ENCODE peak calls at places on chromosome 17, in eight cellular contexts. L, O, W, K, I, J, T and G are unnamed samples. For H4K20me1, the result is how much of the 10 kb centered on the place peaks cover.

GRCh38 chr17:70184770-70185169 is 15.4 kb downstream of the KCNJ2 start:
- DNase-seq in O (no peak), I (peak), J (no peak), W (peak), L (peak), T (peak), K (no peak), G (no peak)

GRCh38 chr17:17412331-17412730 is 64.5 kb upstream of the MED9 start:
- DNase-seq in W (peak), K (no peak), J (no peak), T (peak), L (no peak), I (peak), O (no peak), G (peak)

GRCh38 chr17:77141846-77142449 is 1.2 kb downstream of the SEC14L1 start:
- DNase-seq in T (no peak), L (no peak), I (no peak), K (no peak), O (no peak), J (no peak), W (no peak), G (peak)

GRCh38 chr17:17892731-17893130 is 55.9 kb upstream of the SREBF1 start:
- DNase-seq in W (no peak), J (no peak), T (no peak), O (no peak), I (no peak), L (no peak), K (no peak), G (no peak)

GRCh38 chr17:5769936-5770335 is 185.6 kb upstream of the NLRP1 start:
- DNase-seq in J (no peak), W (no peak), O (no peak), L (peak), K (no peak), T (no peak), I (no peak), G (no peak)

GRCh38 chr17:69810326-69811035 is 264.5 kb upstream of the KCNJ16 start:
- DNase-seq in I (peak), J (no peak), L (no peak), O (no peak), T (no peak), K (no peak), W (peak), G (no peak)

GRCh38 chr17:48614904-48615211 is 234 bp downstream of the HOXB8 start:
- DNase-seq in J (no peak), I (no peak), K (no peak), L (peak), W (no peak), T (no peak), O (no peak), G (no peak)

GRCh38 chr17:30476726-30477082 is 504 bp upstream of the GOSR1 start:
- DNase-seq in W (peak), J (peak), K (no peak), L (no peak), T (peak), O (peak), I (no peak), G (no peak)

GRCh38 chr17:8376302-8377067 is at the start of gene KRABD2:
- DNase-seq in I (peak), L (peak), T (peak), O (peak), J (peak), W (peak), K (peak), G (peak)

GRCh38 chr17:61455754-61456681 is 3.8 kb downstream of the TBX4 start:
- DNase-seq in K (no peak), J (no peak), L (peak), T (no peak), W (no peak), I (no peak), O (peak), G (no peak)

GRCh38 chr17:32156656-32157055 is 14.4 kb downstream of the RHOT1 start:
- DNase-seq in I (no peak), T (no peak), W (no peak), L (no peak), K (no peak), J (no peak), O (no peak), G (no peak)

GRCh38 chr17:62859146-62859545 is 51.0 kb upstream of the MARCHF10 start:
- DNase-seq in T (peak), W (peak), J (no peak), O (no peak), I (no peak), L (peak), K (no peak), G (no peak)

DNA sequence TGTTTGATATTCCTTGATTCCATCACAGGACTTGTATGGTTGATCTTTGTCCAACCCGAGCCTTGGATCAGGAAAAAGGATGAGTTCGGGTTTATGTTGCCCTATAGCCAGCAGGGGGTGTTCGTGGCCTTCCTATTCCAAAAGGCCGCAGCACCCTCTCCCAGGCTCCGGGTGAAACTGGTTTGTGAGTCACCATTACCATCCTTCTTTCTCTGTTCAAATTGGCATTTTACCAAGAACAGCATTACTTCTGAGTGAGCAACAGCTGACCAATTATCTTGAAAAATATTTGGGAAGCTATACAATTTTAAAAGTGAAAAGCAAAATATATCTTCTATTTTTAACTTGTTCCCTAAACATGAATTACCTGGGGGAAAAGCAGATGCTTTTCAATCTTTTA is 24.3 kb upstream of the KRT20 start:
- DNase-seq in K (peak), T (peak), W (peak), I (peak), J (peak), O (peak), L (peak), G (peak)
- H3K27ac ChIP-seq in K (peak), T (no peak), W (peak), I (peak), J (no peak), O (no peak), L (peak), G (peak)

DNA sequence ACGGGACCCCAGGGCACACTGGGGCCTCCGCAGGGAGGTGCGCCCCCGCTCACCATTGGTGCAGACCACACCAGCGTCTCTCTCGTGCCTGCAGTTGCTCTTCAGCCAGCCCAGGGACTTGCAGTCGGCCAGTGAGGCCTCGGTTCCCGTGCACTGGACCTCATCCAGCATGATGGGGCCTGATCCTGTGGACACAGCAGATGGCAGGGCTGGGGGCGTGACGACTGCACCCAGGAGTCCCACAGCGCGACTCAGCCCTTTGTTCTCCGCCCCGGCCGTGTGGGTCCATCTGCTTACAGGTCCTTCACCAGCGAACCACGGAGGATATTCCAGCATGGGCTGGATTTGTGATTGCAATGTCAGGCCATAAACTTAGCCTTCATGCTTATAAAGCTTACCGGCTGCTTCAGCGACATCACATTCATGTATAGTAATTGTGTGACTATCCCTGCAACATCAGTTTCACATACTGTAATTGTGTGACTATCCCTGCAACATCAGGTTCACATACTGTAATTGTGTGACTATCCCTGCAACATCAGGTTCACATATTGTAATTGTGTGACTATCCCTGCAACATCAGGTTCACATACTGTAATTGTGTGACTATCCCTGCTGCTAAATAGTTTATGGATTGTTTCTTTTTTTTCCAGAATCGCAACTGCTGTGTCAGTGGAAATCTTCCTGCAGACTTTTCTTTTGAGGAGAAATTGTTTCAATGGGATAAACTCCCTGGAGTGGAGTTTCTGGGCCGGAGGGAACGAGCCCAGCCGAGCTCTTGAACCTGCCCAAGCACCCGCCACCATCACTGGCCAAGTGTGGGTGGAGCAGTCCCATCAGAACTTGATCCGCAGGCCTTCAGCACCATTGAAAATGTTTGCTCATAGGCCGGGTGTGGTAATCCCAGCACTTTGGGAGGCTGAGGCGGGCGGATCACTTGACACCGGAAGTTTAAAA is 4.8 kb downstream of the LGALS3BP start:
- DNase-seq in K (peak), J (no peak), T (peak), L (peak), I (peak), O (peak), W (peak), G (no peak)
- H4K20me1 ChIP-seq in K (under half), J (under half), T (under half), L (under half), I (under half), O (under half), W (under half), G (under half)

GRCh38 chr17:59761385-59762021 is 54.0 kb downstream of the VMP1 start:
- DNase-seq in W (peak), T (peak), L (peak), I (peak), J (no peak), K (no peak), O (peak), G (peak)

GRCh38 chr17:59763861-59764260 is 56.4 kb downstream of the VMP1 start:
- DNase-seq in J (no peak), O (no peak), W (peak), K (no peak), L (peak), I (peak), T (peak), G (no peak)

GRCh38 chr17:59762022-59762825 is 54.8 kb downstream of the VMP1 start:
- DNase-seq in O (no peak), I (peak), L (peak), J (no peak), K (peak), T (peak), W (peak), G (no peak)

GRCh38 chr17:59764292-59764741 is 56.9 kb downstream of the VMP1 start:
- DNase-seq in I (peak), T (peak), L (peak), J (no peak), O (no peak), W (peak), K (no peak), G (no peak)

DNA sequence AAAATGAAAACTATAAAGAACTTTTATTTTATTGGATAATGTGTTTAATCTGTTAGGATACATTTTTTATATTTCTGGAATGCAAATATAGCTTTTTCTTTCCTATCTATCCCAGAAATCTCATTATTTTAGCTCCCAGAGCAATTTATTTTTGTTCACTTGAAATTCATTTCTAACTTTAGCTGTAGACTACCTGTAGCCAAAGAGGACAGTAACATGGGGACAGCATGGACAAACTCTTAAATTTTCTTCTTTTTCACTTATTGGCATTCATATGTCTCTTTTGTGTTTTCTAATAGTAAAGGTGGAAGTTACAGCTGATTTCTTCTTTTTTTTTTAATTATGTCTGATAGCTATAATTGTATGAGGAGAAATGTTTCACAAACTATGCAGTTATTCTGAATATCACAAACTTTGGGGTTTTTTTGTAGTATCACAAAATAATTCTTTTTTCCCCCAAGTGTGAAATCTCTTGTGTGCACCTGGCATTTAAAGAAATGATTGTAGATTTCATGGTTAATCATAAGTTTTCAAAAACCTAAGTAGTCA is 55.4 kb downstream of the VMP1 start:
- DNase-seq in K (no peak), I (no peak), O (no peak), T (no peak), J (no peak), L (no peak), W (no peak), G (no peak)
- H3K27ac ChIP-seq in K (peak), I (peak), O (peak), T (peak), J (peak), L (peak), W (peak), G (peak)

DNA sequence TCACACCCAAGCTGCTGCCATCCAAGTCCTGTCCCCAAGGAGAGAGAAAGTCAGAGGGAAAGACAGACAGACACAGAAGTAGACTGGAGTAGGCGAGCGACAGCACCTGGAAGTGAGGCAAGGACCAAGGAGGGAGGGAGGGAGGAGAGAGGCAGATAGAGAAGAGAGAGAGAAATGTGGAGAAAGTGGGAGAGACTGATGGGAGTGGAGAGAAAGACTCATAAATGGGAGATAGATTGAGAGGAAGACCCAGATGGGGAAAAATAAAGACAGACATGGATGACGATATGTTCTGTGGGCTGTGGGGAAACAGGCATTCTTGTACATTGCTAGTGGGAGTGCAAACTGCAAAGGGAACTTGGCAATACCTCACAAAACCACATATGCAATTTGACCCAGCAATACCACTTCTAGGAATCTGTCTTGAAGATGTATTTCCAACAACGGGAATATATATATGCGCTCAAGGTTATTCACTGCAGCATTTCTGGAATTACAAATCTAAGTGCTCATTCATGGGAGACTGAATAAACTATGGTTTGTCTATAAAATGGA is 12.0 kb downstream of the STARD3 start:
- DNase-seq in K (no peak), O (no peak), L (peak), J (no peak), W (no peak), T (peak), I (no peak), G (no peak)
- H4K20me1 ChIP-seq in K (under half), O (under half), L (under half), J (under half), W (under half), T (under half), I (under half), G (under half)

GRCh38 chr17:40038882-40039513 is 15.2 kb downstream of the MED24 start:
- DNase-seq in J (peak), I (peak), T (peak), K (peak), L (peak), O (peak), W (peak), G (no peak)
- H3K27ac ChIP-seq in J (no peak), I (no peak), T (peak), K (no peak), L (peak), O (peak), W (peak), G (no peak)

DNA sequence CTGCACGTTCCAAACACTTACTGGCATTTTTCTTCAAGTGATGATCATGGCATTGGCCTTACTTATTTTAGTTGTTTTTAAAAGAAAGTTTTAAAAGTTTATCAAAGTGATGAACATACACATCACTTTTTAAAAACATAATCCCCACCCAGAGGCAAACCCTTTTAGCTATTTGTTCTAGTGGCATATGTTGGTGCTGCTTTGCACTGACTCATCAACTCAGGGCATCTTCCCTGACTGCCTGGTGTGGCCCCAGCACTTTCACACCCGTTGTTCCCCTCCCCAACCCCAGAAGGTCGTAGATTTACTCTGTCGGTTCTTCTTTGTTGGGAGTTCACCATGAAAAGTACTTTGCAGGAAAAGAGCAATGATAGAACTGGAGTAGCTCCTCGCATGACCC is 161.3 kb downstream of the RPTOR start:
- DNase-seq in I (no peak), J (no peak), W (no peak), O (no peak), T (no peak), L (peak), K (no peak), G (no peak)
- H4K20me1 ChIP-seq in I (under half), J (under half), W (under half), O (under half), T (under half), L (under half), K (under half), G (under half)

GRCh38 chr17:37246085-37246484 is 129.7 kb upstream of the C17orf78 start:
- DNase-seq in W (no peak), T (no peak), L (no peak), I (no peak), O (no peak), K (no peak), J (no peak), G (no peak)

GRCh38 chr17:37239690-37240344 is 136.0 kb upstream of the C17orf78 start:
- DNase-seq in K (peak), W (peak), I (no peak), T (peak), O (peak), L (peak), J (no peak), G (no peak)

GRCh38 chr17:37240381-37240780 is 135.4 kb upstream of the C17orf78 start:
- DNase-seq in L (no peak), O (no peak), W (no peak), I (no peak), T (no peak), K (no peak), J (no peak), G (no peak)
- H3K27ac ChIP-seq in L (no peak), O (no peak), W (no peak), I (no peak), T (no peak), K (no peak), J (peak), G (no peak)

DNA sequence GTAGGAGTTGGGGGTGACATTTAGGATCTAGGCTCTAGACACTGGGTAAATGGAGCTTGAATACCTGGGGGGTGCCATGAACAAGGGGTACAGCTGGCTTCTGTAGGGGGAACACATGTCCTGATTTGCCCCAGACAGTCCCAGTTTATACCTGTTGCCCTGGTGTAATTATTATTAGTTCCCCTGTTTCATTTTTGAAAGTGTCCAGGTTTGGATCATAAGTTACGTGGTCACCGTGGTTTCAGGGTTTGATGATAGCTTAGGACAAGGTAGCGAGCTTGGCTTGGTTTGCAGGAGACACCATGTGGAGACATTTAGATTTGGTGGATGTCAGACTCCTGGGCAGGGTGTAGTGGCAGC is 5.5 kb downstream of the MLLT6 start:
- DNase-seq in T (no peak), K (no peak), I (no peak), L (no peak), J (no peak), W (no peak), O (no peak), G (no peak)
- H4K20me1 ChIP-seq in T (under half), K (under half), I (under half), L (under half), J (under half), W (under half), O (under half), G (under half)